ENCODE peak calls at places on chromosomes 12 and 14, in four cellular contexts. One of them, this sample, is unnamed.
A peak's percentile ranks its signal among the peaks of the same experiment; 100 is the strongest.

GRCh38 chr12:46964496-46965098 is 114.8 kb upstream of the PCED1B start:
- DNase-seq in caudate nucleus: no peak
- DNase-seq in SK-N-SH: no peak
- DNase-seq in LoVo: peak; percentile 45
- DNase-seq in this sample: no peak

GRCh38 chr12:1217191-1217949 is 226.3 kb downstream of the ERC1 start:
- DNase-seq in caudate nucleus: no peak
- DNase-seq in SK-N-SH: peak; percentile 6
- DNase-seq in LoVo: peak; percentile 90
- DNase-seq in this sample: no peak

GRCh38 chr12:104420868-104421267 is 35.9 kb upstream of the CHST11 start:
- DNase-seq in caudate nucleus: no peak
- DNase-seq in SK-N-SH: no peak
- DNase-seq in LoVo: no peak
- DNase-seq in this sample: no peak

GRCh38 chr14:61662437-61663311 is 32.6 kb upstream of the HIF1A start:
- DNase-seq in caudate nucleus: no peak
- DNase-seq in SK-N-SH: peak; percentile 19
- DNase-seq in LoVo: no peak
- DNase-seq in this sample: no peak

GRCh38 chr12:85157023-85157626 is 121.0 kb downstream of the LRRIQ1 start:
- DNase-seq in caudate nucleus: no peak
- DNase-seq in SK-N-SH: no peak
- DNase-seq in LoVo: no peak
- DNase-seq in this sample: no peak

GRCh38 chr12:3532931-3533702 is 42.1 kb downstream of the PRMT8 start:
- DNase-seq in caudate nucleus: no peak
- DNase-seq in SK-N-SH: no peak
- DNase-seq in LoVo: no peak
- DNase-seq in this sample: no peak

GRCh38 chr12:1875608-1876007 is 42.8 kb downstream of the CACNA2D4 start:
- DNase-seq in caudate nucleus: no peak
- DNase-seq in SK-N-SH: no peak
- DNase-seq in LoVo: no peak
- DNase-seq in this sample: no peak

GRCh38 chr14:91249841-91250616 is 5.5 kb upstream of the GPR68 start:
- DNase-seq in caudate nucleus: no peak
- DNase-seq in SK-N-SH: peak; percentile 88
- DNase-seq in LoVo: no peak
- DNase-seq in this sample: no peak

GRCh38 chr14:32434880-32435279 is 105.8 kb downstream of the AKAP6 start:
- DNase-seq in caudate nucleus: no peak
- DNase-seq in SK-N-SH: no peak
- DNase-seq in LoVo: no peak
- DNase-seq in this sample: no peak

GRCh38 chr12:74408601-74409166 is 129.0 kb upstream of the ATXN7L3B start:
- DNase-seq in caudate nucleus: no peak
- DNase-seq in SK-N-SH: no peak
- DNase-seq in LoVo: no peak
- DNase-seq in this sample: no peak

GRCh38 chr14:49950275-49951250 is 57.7 kb downstream of the ARF6 start:
- DNase-seq in caudate nucleus: no peak
- DNase-seq in SK-N-SH: no peak
- DNase-seq in LoVo: peak; percentile 91
- DNase-seq in this sample: no peak

GRCh38 chr14:96576359-96576758 is 74.2 kb downstream of the PAPOLA start:
- DNase-seq in caudate nucleus: no peak
- DNase-seq in SK-N-SH: no peak
- DNase-seq in LoVo: no peak
- DNase-seq in this sample: no peak

GRCh38 chr12:89576572-89577220 is 50.8 kb upstream of the POC1B start:
- DNase-seq in caudate nucleus: no peak
- DNase-seq in SK-N-SH: no peak
- DNase-seq in LoVo: no peak
- DNase-seq in this sample: no peak

GRCh38 chr14:21668377-21668776 is 5.2 kb downstream of the OR4E1 start:
- DNase-seq in caudate nucleus: no peak
- DNase-seq in SK-N-SH: no peak
- DNase-seq in LoVo: no peak
- DNase-seq in this sample: no peak

GRCh38 chr14:99952039-99952438 is 113.2 kb upstream of the EVL start:
- DNase-seq in caudate nucleus: no peak
- DNase-seq in SK-N-SH: no peak
- DNase-seq in LoVo: no peak
- DNase-seq in this sample: no peak

GRCh38 chr14:92494512-92494911 is 19.1 kb upstream of the RIN3 start:
- DNase-seq in caudate nucleus: no peak
- DNase-seq in SK-N-SH: no peak
- DNase-seq in LoVo: no peak
- DNase-seq in this sample: no peak

GRCh38 chr14:92973265-92973797 is 50.4 kb downstream of the CHGA start:
- DNase-seq in caudate nucleus: peak; percentile 82
- DNase-seq in SK-N-SH: peak; percentile 74
- DNase-seq in LoVo: peak; percentile 19
- DNase-seq in this sample: peak; percentile 81

GRCh38 chr12:120015313-120015712 is 26.3 kb downstream of the BICDL1 start:
- DNase-seq in caudate nucleus: no peak
- DNase-seq in SK-N-SH: no peak
- DNase-seq in LoVo: no peak
- DNase-seq in this sample: no peak

GRCh38 chr14:80924365-80925103 is 17.0 kb downstream of the CEP128 start:
- DNase-seq in caudate nucleus: no peak
- DNase-seq in SK-N-SH: no peak
- DNase-seq in LoVo: no peak
- DNase-seq in this sample: no peak

GRCh38 chr12:74415633-74416032 is 122.0 kb upstream of the ATXN7L3B start:
- DNase-seq in caudate nucleus: no peak
- DNase-seq in SK-N-SH: peak; percentile 10
- DNase-seq in LoVo: peak; percentile 55
- DNase-seq in this sample: no peak

GRCh38 chr12:12081836-12082497 is 11.2 kb downstream of the BCL2L14 start:
- DNase-seq in caudate nucleus: no peak
- DNase-seq in SK-N-SH: peak; percentile 67
- DNase-seq in LoVo: peak; percentile 74
- DNase-seq in this sample: no peak

GRCh38 chr14:63745858-63746425 is 18.1 kb upstream of the SGPP1 start:
- DNase-seq in caudate nucleus: no peak
- DNase-seq in SK-N-SH: no peak
- DNase-seq in LoVo: peak; percentile 59
- DNase-seq in this sample: no peak

GRCh38 chr12:31832740-31833540 is 104.1 kb upstream of the AMN1 start:
- DNase-seq in caudate nucleus: no peak
- DNase-seq in SK-N-SH: no peak
- DNase-seq in LoVo: no peak
- DNase-seq in this sample: no peak

GRCh38 chr14:96126339-96126770 is 78.3 kb upstream of the BDKRB2 start:
- DNase-seq in caudate nucleus: no peak
- DNase-seq in SK-N-SH: no peak
- DNase-seq in LoVo: no peak
- DNase-seq in this sample: no peak

GRCh38 chr14:90177537-90178189 is 78.7 kb upstream of the PSMC1 start:
- DNase-seq in caudate nucleus: no peak
- DNase-seq in SK-N-SH: no peak
- DNase-seq in LoVo: no peak
- DNase-seq in this sample: no peak

GRCh38 chr12:48034835-48035805 is 30.8 kb upstream of the COL2A1 start:
- DNase-seq in caudate nucleus: no peak
- DNase-seq in SK-N-SH: no peak
- DNase-seq in LoVo: no peak
- DNase-seq in this sample: no peak

GRCh38 chr14:100383727-100384158 is 60.6 kb downstream of the SLC25A47 start:
- DNase-seq in caudate nucleus: peak; percentile 33
- DNase-seq in SK-N-SH: peak; percentile 87
- DNase-seq in LoVo: peak; percentile 51
- DNase-seq in this sample: peak; percentile 71

GRCh38 chr14:52052991-52053390 is 15.9 kb downstream of the NID2 start:
- DNase-seq in caudate nucleus: no peak
- DNase-seq in SK-N-SH: no peak
- DNase-seq in LoVo: no peak
- DNase-seq in this sample: no peak

GRCh38 chr12:24615967-24616411 is 332.9 kb downstream of the BCAT1 start:
- DNase-seq in caudate nucleus: no peak
- DNase-seq in SK-N-SH: no peak
- DNase-seq in LoVo: peak; percentile 23
- DNase-seq in this sample: no peak

GRCh38 chr12:115411121-115411520 is 727.1 kb upstream of the TBX3 start:
- DNase-seq in caudate nucleus: no peak
- DNase-seq in SK-N-SH: no peak
- DNase-seq in LoVo: no peak
- DNase-seq in this sample: no peak

GRCh38 chr12:102962986-102963385 is 5.5 kb downstream of the ASCL1 start:
- DNase-seq in caudate nucleus: no peak
- DNase-seq in SK-N-SH: no peak
- DNase-seq in LoVo: no peak
- DNase-seq in this sample: no peak

GRCh38 chr14:52068741-52069616 is at the start of gene NID2:
- DNase-seq in caudate nucleus: peak; percentile 31
- DNase-seq in SK-N-SH: peak; percentile 98
- DNase-seq in LoVo: no peak
- DNase-seq in this sample: peak; percentile 63

GRCh38 chr12:83758889-83759631 is 1072.4 kb downstream of the TMTC2 start:
- DNase-seq in caudate nucleus: no peak
- DNase-seq in SK-N-SH: no peak
- DNase-seq in LoVo: no peak
- DNase-seq in this sample: no peak

GRCh38 chr14:63840981-63841380 is 11.8 kb upstream of the SYNE2 start:
- DNase-seq in caudate nucleus: no peak
- DNase-seq in SK-N-SH: no peak
- DNase-seq in LoVo: no peak
- DNase-seq in this sample: no peak

GRCh38 chr14:61608245-61609142 is 86.8 kb upstream of the HIF1A start:
- DNase-seq in caudate nucleus: peak; percentile 52
- DNase-seq in SK-N-SH: peak; percentile 52
- DNase-seq in LoVo: no peak
- DNase-seq in this sample: peak; percentile 73

GRCh38 chr12:26044592-26044991 is 80.2 kb downstream of the BHLHE41 start:
- DNase-seq in caudate nucleus: no peak
- DNase-seq in SK-N-SH: no peak
- DNase-seq in LoVo: no peak
- DNase-seq in this sample: no peak

This sample was measured in posterior cingulate gyrus.